ENCODE peak calls at places on chromosomes 12 and 14, in eight cellular contexts. J is HFF-Myc, K is cardiac fibroblast, Y is Caco-2, D is kidney epithelial cell, L is foreskin fibroblast, X is epithelial cell of esophagus, N is cardiac muscle cell. Q is an unnamed sample.

GRCh38 chr12:50547742-50548141 is 43.0 kb downstream of the DIP2B start:
- DNase-seq in X (no peak), Y (no peak), N (no peak), L (no peak), K (no peak), D (no peak), J (no peak), Q (no peak)

GRCh38 chr12:1844223-1844622 is 23.9 kb downstream of the LRTM2 start:
- DNase-seq in N (no peak), D (no peak), Y (peak), K (no peak), J (no peak), L (no peak), X (no peak), Q (no peak)

GRCh38 chr14:68789002-68789797 is 3.7 kb downstream of the ZFP36L1 start:
- DNase-seq in D (no peak), K (peak), J (no peak), X (peak), N (peak), Y (no peak), L (no peak), Q (peak)

GRCh38 chr12:41801261-41801660 is 343.4 kb downstream of the GXYLT1 start:
- DNase-seq in N (no peak), Y (no peak), L (no peak), K (no peak), X (no peak), J (no peak), D (no peak), Q (no peak)

GRCh38 chr14:34078117-34078743 is 127.4 kb upstream of the EGLN3 start:
- DNase-seq in Y (no peak), K (no peak), X (peak), J (no peak), D (no peak), N (no peak), L (no peak), Q (no peak)

GRCh38 chr14:52044791-52045522 is 23.9 kb downstream of the NID2 start:
- DNase-seq in N (no peak), Y (no peak), D (no peak), J (no peak), K (peak), L (peak), X (peak), Q (peak)

GRCh38 chr14:104805326-104805678 is 4.4 kb downstream of the ZBTB42 start:
- DNase-seq in N (peak), J (peak), X (peak), L (peak), K (peak), Y (peak), D (no peak), Q (no peak)

GRCh38 chr12:4438834-4439596 is 6.6 kb downstream of the FGF6 start:
- DNase-seq in K (no peak), L (no peak), X (no peak), N (no peak), D (no peak), J (no peak), Y (no peak), Q (no peak)

GRCh38 chr12:108584456-108585065 is 13.3 kb downstream of the TMEM119 start:
- DNase-seq in X (no peak), Y (no peak), D (no peak), K (no peak), N (no peak), J (no peak), L (no peak), Q (no peak)

GRCh38 chr14:77037886-77038511 is 9.5 kb upstream of the IRF2BPL start:
- DNase-seq in D (no peak), X (no peak), K (peak), N (peak), J (no peak), Y (no peak), L (no peak), Q (no peak)

GRCh38 chr14:75231320-75231719 is 47.3 kb upstream of the FOS start:
- DNase-seq in K (no peak), X (no peak), L (no peak), J (no peak), N (no peak), Y (no peak), D (no peak), Q (no peak)

GRCh38 chr12:46342562-46343033 is 30.0 kb downstream of the SLC38A2 start:
- DNase-seq in L (peak), X (peak), N (no peak), Y (peak), J (no peak), D (no peak), K (peak), Q (no peak)

GRCh38 chr14:32277998-32278397 is 51.1 kb upstream of the AKAP6 start:
- DNase-seq in L (no peak), N (no peak), Y (no peak), K (no peak), D (no peak), X (no peak), J (no peak), Q (no peak)

GRCh38 chr12:111251787-111252186 is 117.1 kb downstream of the PHETA1 start:
- DNase-seq in Y (no peak), J (no peak), X (no peak), L (no peak), K (no peak), N (no peak), D (no peak), Q (no peak)
- TF ChIP-seq CTCF in Y (no peak), J (no peak), X (no peak), L (no peak), K (no peak), N (no peak), D (no peak), Q (no peak)

GRCh38 chr12:122730215-122731014 is at the start of gene HCAR1:
- DNase-seq in J (no peak), Y (peak), N (no peak), L (no peak), K (peak), X (no peak), D (no peak), Q (no peak)
- H3K4me3 ChIP-seq in J (no peak), Y (peak), N (no peak), L (no peak), K (peak), X (no peak), D (peak), Q (no peak)

DNA sequence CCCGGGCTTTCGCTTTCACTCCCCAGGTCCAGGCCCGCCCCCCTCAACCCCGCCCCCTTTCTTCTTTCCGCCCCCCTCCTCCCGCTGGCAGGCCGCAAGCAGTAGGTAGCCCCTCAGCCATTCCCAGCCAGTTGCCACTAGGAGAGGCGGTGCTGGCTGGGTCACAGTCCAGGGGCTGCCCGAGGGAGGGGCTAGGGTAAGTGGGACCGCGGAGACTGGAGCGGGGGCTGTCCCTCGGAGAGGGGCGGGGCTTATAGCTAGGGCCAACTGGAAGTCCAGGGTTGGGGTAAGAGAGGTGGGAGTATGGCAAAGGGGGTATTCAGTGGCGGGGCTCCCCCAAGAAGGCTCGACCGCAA is 190 bp upstream of the PSME2 start:
- DNase-seq in L (peak), X (peak), J (peak), Y (peak), N (peak), K (peak), D (peak), Q (peak)
- TF ChIP-seq CTCF in L (no peak), X (no peak), J (no peak), Y (no peak), N (no peak), K (no peak), D (no peak), Q (no peak)

DNA sequence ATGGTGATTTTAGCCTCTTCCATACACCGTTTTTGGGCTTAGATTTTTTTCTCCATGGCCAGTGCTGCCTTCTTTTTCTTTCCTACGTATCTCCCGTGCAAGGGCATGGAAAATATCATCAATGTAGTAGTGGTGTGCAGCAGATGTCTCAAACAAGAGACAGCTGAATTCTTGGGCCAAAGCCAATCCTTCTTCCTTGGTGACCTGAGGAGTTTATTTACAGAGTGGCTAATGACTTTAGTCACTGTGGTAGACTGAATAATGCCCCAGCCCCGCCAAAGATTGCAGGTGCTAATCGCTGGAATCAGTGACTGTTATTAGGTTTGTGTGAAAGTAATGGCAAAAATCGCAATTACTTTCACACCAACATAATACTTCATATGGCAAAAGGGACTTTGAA is 235.5 kb upstream of the NOS1 start:
- DNase-seq in N (no peak), X (no peak), Y (no peak), K (no peak), J (no peak), D (no peak), L (no peak), Q (no peak)
- H3K4me3 ChIP-seq in N (no peak), X (no peak), Y (no peak), K (no peak), J (no peak), D (no peak), L (no peak), Q (no peak)

GRCh38 chr12:66103011-66103913 is 27.3 kb downstream of the LLPH start:
- DNase-seq in D (no peak), Y (no peak), L (no peak), J (no peak), N (no peak), X (peak), K (no peak), Q (no peak)
- TF ChIP-seq CTCF in D (no peak), Y (peak), L (no peak), J (peak), N (no peak), X (peak), K (no peak), Q (peak)